ENCODE peak calls at places on chromosome 21, in ten cellular contexts. X is dorsolateral prefrontal cortex; A is brain microvascular endothelial cell; N is tibial artery; E is GM06990; P is right cardiac atrium; Z is effector memory CD4-positive, alpha-beta T cell; B is adrenal gland; D is pancreas; Y is cardiac muscle cell. M is an unnamed sample.

GRCh38 chr21:30710499-30710898 is 8.1 kb downstream of the KRTAP21-3 start:
- DNase-seq in E (no peak), N (no peak), Y (no peak), X (no peak), B (no peak), A (no peak), P (no peak), D (no peak), Z (no peak), M (no peak)

GRCh38 chr21:18155508-18156193 is 89.0 kb upstream of the CHODL start:
- DNase-seq in N (no peak), B (no peak), Z (no peak), A (peak; percentile 6), P (no peak), E (no peak), X (no peak), Y (peak; percentile 55), D (no peak), M (no peak)

GRCh38 chr21:18204931-18205330 is 39.7 kb upstream of the CHODL start:
- DNase-seq in A (no peak), B (no peak), Z (no peak), E (no peak), P (no peak), D (no peak), X (no peak), N (no peak), Y (peak; percentile 35), M (no peak)

GRCh38 chr21:38273745-38274544 is 17.2 kb downstream of the KCNJ15 start:
- DNase-seq in Z (no peak), Y (no peak), B (peak; percentile 29), D (no peak), N (no peak), P (no peak), X (no peak), A (no peak), E (no peak), M (no peak)

GRCh38 chr21:14589855-14590563 is 43.9 kb upstream of the SAMSN1 start:
- DNase-seq in D (no peak), Z (no peak), A (no peak), P (no peak), B (no peak), E (peak; percentile 66), Y (no peak), N (no peak), X (no peak), M (no peak)

GRCh38 chr21:25283720-25284119 is 323.6 kb downstream of the MRPL39 start:
- DNase-seq in P (no peak), N (no peak), E (no peak), X (no peak), B (peak; percentile 2), A (peak; percentile 5), D (no peak), Y (peak; percentile 52), Z (no peak), M (peak; percentile 68)

GRCh38 chr21:33403786-33404571 is 766 bp downstream of the IFNGR2 start:
- DNase-seq in E (peak; percentile 69), P (peak; percentile 90), A (peak; percentile 47), D (peak; percentile 79), B (peak; percentile 79), X (peak; percentile 62), N (peak; percentile 80), Z (no peak), Y (peak; percentile 69), M (peak; percentile 35)

GRCh38 chr21:31837613-31838390 is 35.0 kb upstream of the HUNK start:
- DNase-seq in A (no peak), P (no peak), E (no peak), D (no peak), Y (no peak), B (no peak), X (no peak), N (no peak), Z (no peak), M (no peak)

GRCh38 chr21:29697555-29698193 is 242.1 kb downstream of the GRIK1 start:
- DNase-seq in E (peak; percentile 26), A (peak; percentile 19), D (no peak), Z (no peak), P (no peak), N (no peak), Y (no peak), B (no peak), X (no peak), M (peak; percentile 6)

GRCh38 chr21:30831194-30831765 is 1.7 kb upstream of the KRTAP7-1 start:
- DNase-seq in A (peak; percentile 8), N (no peak), X (no peak), Z (peak; percentile 9), D (no peak), E (no peak), Y (peak; percentile 9), B (peak; percentile 3), P (no peak), M (peak; percentile 25)

GRCh38 chr21:38455403-38455802 is 42.9 kb downstream of the ERG start:
- DNase-seq in P (no peak), Y (no peak), A (peak; percentile 29), B (no peak), Z (no peak), E (no peak), N (no peak), D (no peak), X (no peak), M (no peak)

GRCh38 chr21:45003331-45004058 is 63.7 kb downstream of the SLX9 start:
- DNase-seq in P (peak; percentile 58), Y (no peak), Z (no peak), D (no peak), X (no peak), A (no peak), E (no peak), N (peak; percentile 70), B (no peak), M (no peak)

GRCh38 chr21:16536661-16537359 is 807.0 kb downstream of the USP25 start:
- DNase-seq in D (no peak), B (no peak), E (no peak), A (no peak), N (no peak), Z (no peak), X (no peak), P (no peak), Y (no peak), M (peak; percentile 79)
- H3K4me3 ChIP-seq in D (no peak overlapping the region), B (peak overlapping the region; percentile 17), E (no peak overlapping the region), A (peak overlapping the region; percentile 43), N (peak overlapping the region; percentile 39), Z (no peak overlapping the region), X (peak overlapping the region; percentile 70), P (peak overlapping the region; percentile 96), Y (no peak overlapping the region), M (peak overlapping the region; percentile 57)

DNA sequence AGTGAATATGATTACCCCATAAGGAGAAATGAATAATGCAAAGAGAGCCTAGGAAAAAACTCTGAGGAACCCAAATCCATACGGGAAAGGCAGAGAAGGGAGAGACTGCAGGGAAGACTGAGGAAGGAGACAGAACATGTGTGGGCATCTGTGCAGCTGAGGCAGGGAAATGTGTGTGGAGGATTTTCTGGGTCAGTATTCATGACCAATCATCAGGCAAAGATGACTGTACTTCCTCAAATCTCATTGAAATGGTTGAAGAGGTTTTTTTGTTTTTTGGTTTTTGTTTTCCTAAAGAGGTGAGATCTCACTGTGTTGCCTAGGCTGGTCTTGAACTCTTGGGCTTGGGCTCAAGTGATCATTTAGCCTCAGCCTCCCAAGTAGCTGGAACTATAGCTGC is 15.7 kb downstream of the DIP2A start:
- DNase-seq in X (no peak), A (no peak), E (no peak), Y (no peak), Z (no peak), N (no peak), B (no peak), D (no peak), P (no peak), M (no peak)
- H3K4me3 ChIP-seq in X (no peak overlapping the region), A (no peak overlapping the region), E (no peak overlapping the region), Y (no peak overlapping the region), Z (no peak overlapping the region), N (no peak overlapping the region), B (no peak overlapping the region), D (no peak overlapping the region), P (no peak overlapping the region), M (no peak overlapping the region)

GRCh38 chr21:28624626-28625025 is 368.1 kb downstream of the LTN1 start:
- DNase-seq in E (no peak), D (no peak), Y (no peak), X (no peak), Z (no peak), P (no peak), A (no peak), N (no peak), B (no peak), M (peak; percentile 55)
- H3K4me3 ChIP-seq in E (no peak overlapping the region), D (no peak overlapping the region), Y (no peak overlapping the region), X (no peak overlapping the region), Z (no peak overlapping the region), P (no peak overlapping the region), A (no peak overlapping the region), N (no peak overlapping the region), B (no peak overlapping the region), M (no peak overlapping the region)

GRCh38 chr21:36549470-36549869 is 69.5 kb upstream of the CLDN14 start:
- DNase-seq in Y (no peak), A (no peak), N (peak; percentile 40), X (no peak), D (no peak), B (no peak), Z (no peak), P (no peak), E (no peak), M (no peak)

GRCh38 chr21:36552458-36552800 is 72.5 kb upstream of the CLDN14 start:
- DNase-seq in E (no peak), N (no peak), Y (no peak), P (no peak), B (no peak), Z (no peak), A (no peak), X (no peak), D (no peak), M (peak; percentile 2)

GRCh38 chr21:36551731-36552457 is 72.0 kb upstream of the CLDN14 start:
- DNase-seq in Y (no peak), X (no peak), N (peak; percentile 23), P (no peak), Z (no peak), A (no peak), E (no peak), B (no peak), D (no peak), M (peak; percentile 93)

GRCh38 chr21:36550761-36551160 is 70.8 kb upstream of the CLDN14 start:
- DNase-seq in E (no peak), B (no peak), Z (no peak), Y (no peak), D (no peak), P (no peak), A (no peak), N (peak; percentile 71), X (no peak), M (peak; percentile 40)

GRCh38 chr21:36551326-36551725 is 71.4 kb upstream of the CLDN14 start:
- DNase-seq in X (no peak), P (no peak), D (no peak), E (no peak), B (no peak), Y (no peak), N (no peak), Z (no peak), A (no peak), M (no peak)
- H3K4me3 ChIP-seq in X (no peak overlapping the region), P (no peak overlapping the region), D (no peak overlapping the region), E (no peak overlapping the region), B (no peak overlapping the region), Y (no peak overlapping the region), N (no peak overlapping the region), Z (no peak overlapping the region), A (no peak overlapping the region), M (no peak overlapping the region)

GRCh38 chr21:26966978-26967913 is at the start of gene ADAMTS5:
- DNase-seq in Z (no peak), P (peak; percentile 68), A (peak; percentile 58), X (peak; percentile 22), Y (peak; percentile 58), E (no peak), N (peak; percentile 74), B (no peak), D (peak; percentile 49), M (peak; percentile 82)
- H3K4me3 ChIP-seq in Z (no peak within 1 kb of the TSS), P (peak within 1 kb of the TSS; percentile 52), A (peak within 1 kb of the TSS; percentile 66), X (peak within 1 kb of the TSS; percentile 70), Y (peak within 1 kb of the TSS; percentile 60), E (no peak within 1 kb of the TSS), N (peak within 1 kb of the TSS; percentile 75), B (peak within 1 kb of the TSS; percentile 16), D (peak within 1 kb of the TSS; percentile 35), M (peak within 1 kb of the TSS; percentile 63)